ENCODE peak calls at places on chromosomes 11 and 22, in five cellular contexts. One of them, this sample, is unnamed.

GRCh38 chr22:37849089-37849751 is at the start of gene EIF3L:
- DNase-seq in ovary: peak; percentile 88
- DNase-seq in fibroblast of villous mesenchyme: peak; percentile 91
- DNase-seq in CD8-positive, alpha-beta memory T cell: peak; percentile 80
- DNase-seq in HFF-Myc: peak; percentile 61
- DNase-seq in this sample: peak; percentile 84

GRCh38 chr11:112277937-112278336 is 17.3 kb upstream of the PLET1 start:
- DNase-seq in fibroblast of villous mesenchyme: no peak
- DNase-seq in HFF-Myc: no peak
- DNase-seq in CD8-positive, alpha-beta memory T cell: no peak
- DNase-seq in ovary: no peak
- DNase-seq in this sample: no peak

GRCh38 chr22:46354176-46354992 is 18.9 kb downstream of the TRMU start:
- DNase-seq in CD8-positive, alpha-beta memory T cell: no peak
- DNase-seq in HFF-Myc: no peak
- DNase-seq in ovary: no peak
- DNase-seq in fibroblast of villous mesenchyme: no peak
- DNase-seq in this sample: no peak

GRCh38 chr11:116861539-116861938 is 24.1 kb upstream of the APOA1 start:
- DNase-seq in ovary: no peak
- DNase-seq in fibroblast of villous mesenchyme: no peak
- DNase-seq in CD8-positive, alpha-beta memory T cell: no peak
- DNase-seq in HFF-Myc: no peak
- DNase-seq in this sample: no peak

GRCh38 chr11:73019996-73020395 is 122.1 kb downstream of the FCHSD2 start:
- DNase-seq in fibroblast of villous mesenchyme: no peak
- DNase-seq in ovary: no peak
- DNase-seq in CD8-positive, alpha-beta memory T cell: no peak
- DNase-seq in HFF-Myc: no peak
- DNase-seq in this sample: no peak

GRCh38 chr11:13174090-13174489 is 103.5 kb upstream of the BMAL1 start:
- DNase-seq in HFF-Myc: no peak
- DNase-seq in ovary: no peak
- DNase-seq in CD8-positive, alpha-beta memory T cell: no peak
- DNase-seq in fibroblast of villous mesenchyme: peak; percentile 7
- DNase-seq in this sample: no peak

GRCh38 chr11:66336234-66337102 is at the start of gene RIN1:
- DNase-seq in HFF-Myc: peak; percentile 97
- DNase-seq in ovary: peak; percentile 61
- DNase-seq in fibroblast of villous mesenchyme: peak; percentile 97
- DNase-seq in CD8-positive, alpha-beta memory T cell: peak; percentile 35
- DNase-seq in this sample: peak; percentile 79

GRCh38 chr11:58575377-58576020 is at the start of gene LPXN:
- DNase-seq in CD8-positive, alpha-beta memory T cell: peak; percentile 28
- DNase-seq in HFF-Myc: no peak
- DNase-seq in fibroblast of villous mesenchyme: no peak
- DNase-seq in ovary: no peak
- DNase-seq in this sample: peak; percentile 22

GRCh38 chr11:85889676-85890579 is 34.7 kb downstream of the CCDC83 start:
- DNase-seq in ovary: no peak
- DNase-seq in fibroblast of villous mesenchyme: peak; percentile 71
- DNase-seq in HFF-Myc: no peak
- DNase-seq in CD8-positive, alpha-beta memory T cell: no peak
- DNase-seq in this sample: no peak

GRCh38 chr11:69425444-69425843 is 56.0 kb upstream of the LINC01488 start:
- DNase-seq in HFF-Myc: no peak
- DNase-seq in fibroblast of villous mesenchyme: no peak
- DNase-seq in ovary: no peak
- DNase-seq in CD8-positive, alpha-beta memory T cell: no peak
- DNase-seq in this sample: no peak

GRCh38 chr22:33472462-33473344 is 414.5 kb upstream of the SYN3 start:
- DNase-seq in HFF-Myc: no peak
- DNase-seq in CD8-positive, alpha-beta memory T cell: no peak
- DNase-seq in ovary: no peak
- DNase-seq in fibroblast of villous mesenchyme: no peak
- DNase-seq in this sample: no peak

GRCh38 chr11:86214710-86215109 is 29.8 kb upstream of the EED start:
- DNase-seq in CD8-positive, alpha-beta memory T cell: no peak
- DNase-seq in HFF-Myc: no peak
- DNase-seq in fibroblast of villous mesenchyme: no peak
- DNase-seq in ovary: no peak
- DNase-seq in this sample: no peak

GRCh38 chr22:26593763-26594162 is 3.8 kb upstream of the TPST2 start:
- DNase-seq in ovary: no peak
- DNase-seq in HFF-Myc: no peak
- DNase-seq in CD8-positive, alpha-beta memory T cell: no peak
- DNase-seq in fibroblast of villous mesenchyme: no peak
- DNase-seq in this sample: no peak

GRCh38 chr11:121226415-121227263 is 65.9 kb upstream of the SC5D start:
- DNase-seq in CD8-positive, alpha-beta memory T cell: no peak
- DNase-seq in fibroblast of villous mesenchyme: no peak
- DNase-seq in ovary: no peak
- DNase-seq in HFF-Myc: no peak
- DNase-seq in this sample: no peak

GRCh38 chr11:9759519-9760179 is 95.8 kb downstream of the SWAP70 start:
- DNase-seq in CD8-positive, alpha-beta memory T cell: peak; percentile 58
- DNase-seq in HFF-Myc: peak; percentile 100
- DNase-seq in fibroblast of villous mesenchyme: peak; percentile 99
- DNase-seq in ovary: peak; percentile 56
- DNase-seq in this sample: peak; percentile 38

GRCh38 chr11:118870396-118871343 is 13.0 kb upstream of the CXCR5 start:
- DNase-seq in CD8-positive, alpha-beta memory T cell: no peak
- DNase-seq in ovary: peak; percentile 70
- DNase-seq in HFF-Myc: no peak
- DNase-seq in fibroblast of villous mesenchyme: peak; percentile 55
- DNase-seq in this sample: peak; percentile 19

GRCh38 chr11:63868399-63869064 is 29.6 kb downstream of the MARK2 start:
- DNase-seq in HFF-Myc: no peak
- DNase-seq in ovary: no peak
- DNase-seq in fibroblast of villous mesenchyme: no peak
- DNase-seq in CD8-positive, alpha-beta memory T cell: no peak
- DNase-seq in this sample: no peak

GRCh38 chr11:94804874-94805273 is 36.7 kb downstream of the AMOTL1 start:
- DNase-seq in CD8-positive, alpha-beta memory T cell: no peak
- DNase-seq in HFF-Myc: no peak
- DNase-seq in ovary: no peak
- DNase-seq in fibroblast of villous mesenchyme: no peak
- DNase-seq in this sample: no peak

GRCh38 chr22:43953988-43954771 is 1.1 kb upstream of the SAMM50 start:
- DNase-seq in CD8-positive, alpha-beta memory T cell: no peak
- DNase-seq in ovary: no peak
- DNase-seq in HFF-Myc: no peak
- DNase-seq in fibroblast of villous mesenchyme: no peak
- DNase-seq in this sample: no peak

GRCh38 chr11:73242291-73243092 is 24.4 kb downstream of the P2RY2 start:
- DNase-seq in fibroblast of villous mesenchyme: peak; percentile 61
- DNase-seq in ovary: peak; percentile 84
- DNase-seq in CD8-positive, alpha-beta memory T cell: peak; percentile 50
- DNase-seq in HFF-Myc: peak; percentile 60
- DNase-seq in this sample: peak; percentile 73

GRCh38 chr22:30290679-30291333 is 1.5 kb upstream of the CASTOR1 start:
- DNase-seq in CD8-positive, alpha-beta memory T cell: no peak
- DNase-seq in fibroblast of villous mesenchyme: peak; percentile 51
- DNase-seq in HFF-Myc: no peak
- DNase-seq in ovary: peak; percentile 84
- DNase-seq in this sample: no peak

DNA sequence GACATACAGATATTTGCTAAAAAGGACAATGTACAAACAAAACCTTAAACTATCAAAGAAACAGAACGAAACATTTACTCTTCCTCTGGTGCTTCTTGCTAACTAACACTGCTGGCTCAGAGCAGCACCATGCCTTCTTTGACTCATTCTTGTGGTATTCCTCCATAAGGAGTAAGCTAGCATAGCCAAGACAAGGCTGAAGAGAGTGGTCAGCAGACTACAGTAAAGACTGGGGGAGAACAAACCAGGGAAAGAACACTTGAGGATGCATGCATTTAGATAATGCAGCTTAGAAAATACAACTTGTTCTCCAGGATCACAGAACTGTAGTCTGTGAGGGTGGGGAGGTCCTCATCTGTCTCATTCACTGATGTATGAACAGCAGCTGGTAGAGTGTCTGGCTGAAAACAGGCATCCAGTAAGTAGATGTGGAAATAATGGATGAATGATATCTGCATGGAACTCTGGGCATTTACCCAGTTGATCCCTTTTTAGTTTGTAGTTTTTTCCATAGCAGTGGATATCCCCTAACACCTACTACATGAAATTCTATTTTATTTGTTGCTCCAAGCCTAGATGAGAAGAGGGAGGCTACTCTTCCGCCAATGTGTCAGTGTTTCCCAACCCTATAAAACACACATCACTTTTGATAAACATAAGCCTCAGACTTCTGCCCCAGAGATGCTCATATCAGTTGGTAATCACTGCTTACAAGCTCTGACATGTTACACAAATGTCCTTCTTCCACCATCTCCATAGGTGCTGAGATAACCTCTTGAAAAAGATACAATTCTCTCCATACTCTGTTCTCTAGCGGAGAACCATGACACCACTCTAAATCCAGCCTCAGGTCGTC is 7.3 kb downstream of the SNX19 start:
- DNase-seq in ovary: no peak
- DNase-seq in CD8-positive, alpha-beta memory T cell: no peak
- DNase-seq in fibroblast of villous mesenchyme: peak; percentile 82
- DNase-seq in HFF-Myc: no peak
- DNase-seq in this sample: no peak
- H3K4me3 ChIP-seq in ovary: no peak overlapping the region
- H3K4me3 ChIP-seq in CD8-positive, alpha-beta memory T cell: no peak overlapping the region
- H3K4me3 ChIP-seq in fibroblast of villous mesenchyme: no peak overlapping the region
- H3K4me3 ChIP-seq in HFF-Myc: no peak overlapping the region
- H3K4me3 ChIP-seq in this sample: no peak overlapping the region

GRCh38 chr11:123300874-123301695 is 106.0 kb upstream of the CLMP start:
- DNase-seq in CD8-positive, alpha-beta memory T cell: no peak
- DNase-seq in HFF-Myc: no peak
- DNase-seq in ovary: no peak
- DNase-seq in fibroblast of villous mesenchyme: peak; percentile 80
- DNase-seq in this sample: no peak

GRCh38 chr11:123303924-123304323 is 108.9 kb upstream of the CLMP start:
- DNase-seq in CD8-positive, alpha-beta memory T cell: no peak
- DNase-seq in fibroblast of villous mesenchyme: no peak
- DNase-seq in ovary: no peak
- DNase-seq in HFF-Myc: no peak
- DNase-seq in this sample: no peak

GRCh38 chr11:123302751-123303195 is 107.7 kb upstream of the CLMP start:
- DNase-seq in fibroblast of villous mesenchyme: peak; percentile 24
- DNase-seq in ovary: no peak
- DNase-seq in HFF-Myc: peak; percentile 25
- DNase-seq in CD8-positive, alpha-beta memory T cell: no peak
- DNase-seq in this sample: no peak

GRCh38 chr11:123299721-123300120 is 104.7 kb upstream of the CLMP start:
- DNase-seq in ovary: no peak
- DNase-seq in HFF-Myc: no peak
- DNase-seq in CD8-positive, alpha-beta memory T cell: no peak
- DNase-seq in fibroblast of villous mesenchyme: no peak
- DNase-seq in this sample: no peak

DNA sequence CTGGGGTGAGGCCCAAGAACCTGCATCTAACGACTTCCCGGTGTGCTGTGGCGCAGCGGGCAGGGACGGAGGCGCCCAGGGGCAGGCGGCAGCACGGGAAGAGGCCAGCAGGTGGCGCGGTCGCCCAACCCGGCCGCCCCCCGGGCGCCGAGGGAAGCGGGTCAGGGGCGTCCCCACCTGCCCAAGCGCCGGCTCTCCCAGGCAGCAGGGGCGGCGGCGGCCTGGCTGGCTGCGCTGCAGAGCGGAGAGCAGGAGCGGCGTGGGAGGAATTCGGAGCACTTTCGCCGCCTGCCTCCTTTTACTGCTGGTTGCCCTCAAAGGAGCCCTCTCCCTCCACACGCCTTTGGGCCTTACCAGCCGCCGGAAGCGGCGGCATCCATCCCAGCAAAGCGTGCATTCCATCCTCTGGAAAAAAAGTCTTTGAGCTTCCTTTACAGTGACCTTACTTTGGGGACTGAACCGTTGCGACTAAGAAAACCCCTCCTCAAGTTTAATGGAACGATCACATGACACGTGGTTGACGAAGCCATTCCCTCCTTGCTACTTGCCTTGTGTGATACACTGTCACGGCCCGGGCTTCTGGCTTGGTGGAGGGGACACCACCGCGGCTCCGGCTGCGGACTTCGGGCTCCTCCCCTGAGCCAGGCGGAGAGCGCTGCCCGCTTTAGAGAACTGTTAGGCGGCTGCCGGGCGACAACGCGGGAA is 106.8 kb upstream of the CLMP start:
- DNase-seq in fibroblast of villous mesenchyme: peak; percentile 38
- DNase-seq in ovary: peak; percentile 74
- DNase-seq in HFF-Myc: no peak
- DNase-seq in CD8-positive, alpha-beta memory T cell: peak; percentile 52
- DNase-seq in this sample: peak; percentile 34
- H3K4me3 ChIP-seq in fibroblast of villous mesenchyme: peak overlapping the region; percentile 50
- H3K4me3 ChIP-seq in ovary: peak overlapping the region; percentile 25
- H3K4me3 ChIP-seq in HFF-Myc: peak overlapping the region; percentile 18
- H3K4me3 ChIP-seq in CD8-positive, alpha-beta memory T cell: peak overlapping the region; percentile 55
- H3K4me3 ChIP-seq in this sample: peak overlapping the region; percentile 45

GRCh38 chr11:43680521-43681505 is at the start of gene HSD17B12:
- DNase-seq in HFF-Myc: peak; percentile 95
- DNase-seq in ovary: peak; percentile 97
- DNase-seq in CD8-positive, alpha-beta memory T cell: peak; percentile 98
- DNase-seq in fibroblast of villous mesenchyme: peak; percentile 99
- DNase-seq in this sample: peak; percentile 98

GRCh38 chr11:43685483-43685882 is 4.9 kb downstream of the HSD17B12 start:
- DNase-seq in ovary: no peak
- DNase-seq in CD8-positive, alpha-beta memory T cell: no peak
- DNase-seq in fibroblast of villous mesenchyme: peak; percentile 12
- DNase-seq in HFF-Myc: no peak
- DNase-seq in this sample: no peak

GRCh38 chr11:43676933-43677332 is 3.6 kb upstream of the HSD17B12 start:
- DNase-seq in fibroblast of villous mesenchyme: no peak
- DNase-seq in CD8-positive, alpha-beta memory T cell: no peak
- DNase-seq in HFF-Myc: no peak
- DNase-seq in ovary: no peak
- DNase-seq in this sample: no peak

GRCh38 chr11:43686207-43686606 is 5.7 kb downstream of the HSD17B12 start:
- DNase-seq in CD8-positive, alpha-beta memory T cell: no peak
- DNase-seq in fibroblast of villous mesenchyme: no peak
- DNase-seq in HFF-Myc: no peak
- DNase-seq in ovary: no peak
- DNase-seq in this sample: no peak

DNA sequence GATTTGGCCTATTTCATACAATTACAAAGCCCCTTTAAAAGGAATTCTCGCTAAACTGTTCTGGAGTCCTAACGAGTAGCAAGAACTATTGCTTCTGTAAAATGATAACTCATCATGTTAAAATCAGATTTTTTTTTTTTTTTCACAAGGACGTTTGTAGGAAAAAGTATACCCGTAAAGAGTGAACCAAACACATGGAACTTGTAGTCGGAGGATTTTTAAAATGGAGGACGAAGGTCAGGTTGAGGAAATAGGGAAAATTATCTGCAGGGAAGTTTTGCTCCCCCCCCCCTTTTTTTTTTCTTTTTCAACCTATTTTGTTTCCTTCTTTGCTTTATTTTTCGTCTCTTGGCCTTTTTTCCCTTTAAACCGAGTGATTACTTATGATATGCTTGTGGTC is 1.0 kb downstream of the HSD17B12 start:
- DNase-seq in HFF-Myc: peak; percentile 7
- DNase-seq in CD8-positive, alpha-beta memory T cell: no peak
- DNase-seq in fibroblast of villous mesenchyme: peak; percentile 38
- DNase-seq in ovary: no peak
- DNase-seq in this sample: no peak
- H3K4me3 ChIP-seq in HFF-Myc: peak overlapping the region; percentile 66
- H3K4me3 ChIP-seq in CD8-positive, alpha-beta memory T cell: peak overlapping the region; percentile 82
- H3K4me3 ChIP-seq in fibroblast of villous mesenchyme: peak overlapping the region; percentile 82
- H3K4me3 ChIP-seq in ovary: peak overlapping the region; percentile 79
- H3K4me3 ChIP-seq in this sample: peak overlapping the region; percentile 84

GRCh38 chr11:17036666-17037658 is 22.7 kb upstream of the PLEKHA7 start:
- DNase-seq in fibroblast of villous mesenchyme: no peak
- DNase-seq in ovary: no peak
- DNase-seq in CD8-positive, alpha-beta memory T cell: no peak
- DNase-seq in HFF-Myc: no peak
- DNase-seq in this sample: no peak
- H3K4me3 ChIP-seq in fibroblast of villous mesenchyme: no peak overlapping the region
- H3K4me3 ChIP-seq in ovary: no peak overlapping the region
- H3K4me3 ChIP-seq in CD8-positive, alpha-beta memory T cell: no peak overlapping the region
- H3K4me3 ChIP-seq in HFF-Myc: no peak overlapping the region
- H3K4me3 ChIP-seq in this sample: no peak overlapping the region